ENCODE peak calls at places on chromosomes 7 and 10, in four cellular contexts. K is HepG2, G is GM12878, Z is K562. S is an unnamed sample.

GRCh38 chr7:42106562-42106961 is 130.4 kb downstream of the GLI3 start:
- DNase-seq in K (no peak), G (no peak), Z (no peak), S (no peak)

GRCh38 chr7:50653997-50654425 is 88.8 kb upstream of the DDC start:
- DNase-seq in G (no peak), K (no peak), Z (no peak), S (no peak)

GRCh38 chr7:131557521-131558385 is 1.3 kb upstream of the PODXL start:
- DNase-seq in G (no peak), K (no peak), Z (no peak), S (peak)

GRCh38 chr10:69439350-69439739 is 11.9 kb upstream of the TSPAN15 start:
- DNase-seq in K (no peak), Z (no peak), G (no peak), S (no peak)

GRCh38 chr7:143205560-143206293 is 16.1 kb upstream of the TAS2R40 start:
- DNase-seq in Z (no peak), G (peak), K (no peak), S (no peak)

GRCh38 chr10:46028584-46029570 is 1.5 kb downstream of the NCOA4 start:
- DNase-seq in Z (peak), K (peak), G (no peak), S (peak)

GRCh38 chr10:104288355-104288754 is 19.4 kb downstream of the GSTO2 start:
- DNase-seq in G (no peak), K (peak), Z (no peak), S (no peak)

GRCh38 chr7:152876749-152877148 is 117.2 kb downstream of the ACTR3B start:
- DNase-seq in K (no peak), G (no peak), Z (no peak), S (no peak)

GRCh38 chr7:56483153-56483552 is 366.9 kb upstream of the NUPR2 start:
- DNase-seq in K (no peak), Z (peak), G (no peak), S (no peak)

GRCh38 chr7:134031835-134032617 is 95.1 kb upstream of the LRGUK start:
- DNase-seq in Z (no peak), G (no peak), K (no peak), S (no peak)

GRCh38 chr10:60098676-60099601 is 192.6 kb upstream of the CCDC6 start:
- DNase-seq in K (peak), G (no peak), Z (peak), S (peak)

GRCh38 chr10:48608279-48608681 is 3.4 kb upstream of the ARHGAP22 start:
- DNase-seq in Z (peak), K (peak), G (peak), S (peak)

GRCh38 chr7:100835903-100836811 is 8.8 kb upstream of the EPHB4 start:
- DNase-seq in Z (no peak), K (no peak), G (no peak), S (no peak)

GRCh38 chr7:66549466-66549865 is 79.2 kb upstream of the KCTD7 start:
- DNase-seq in K (no peak), Z (no peak), G (no peak), S (no peak)

GRCh38 chr10:71909399-71910083 is 54.7 kb upstream of the CHST3 start:
- DNase-seq in Z (no peak), K (no peak), G (no peak), S (no peak)

GRCh38 chr7:118855290-118855689 is 630.8 kb downstream of the ANKRD7 start:
- DNase-seq in K (no peak), G (no peak), Z (no peak), S (no peak)

GRCh38 chr10:71213127-71213616 is 802 bp downstream of the UNC5B start:
- DNase-seq in Z (peak), K (no peak), G (no peak), S (no peak)

GRCh38 chr10:125700355-125700911 is 17.5 kb upstream of the TEX36 start:
- DNase-seq in G (no peak), Z (no peak), K (no peak), S (no peak)

GRCh38 chr10:34091796-34092195 is 723.3 kb downstream of the PARD3 start:
- DNase-seq in G (no peak), Z (no peak), K (no peak), S (no peak)

GRCh38 chr7:79612027-79612426 is 158.6 kb upstream of the MAGI2 start:
- DNase-seq in G (no peak), Z (no peak), K (no peak), S (no peak)

GRCh38 chr7:156465186-156465585 is 175.4 kb upstream of the RNF32 start:
- DNase-seq in G (no peak), K (no peak), Z (no peak), S (no peak)

GRCh38 chr10:52615756-52616419 is 156.7 kb downstream of the MBL2 start:
- DNase-seq in K (no peak), Z (no peak), G (no peak), S (no peak)

GRCh38 chr7:39688611-39689485 is 65.5 kb downstream of the RALA start:
- DNase-seq in K (no peak), Z (no peak), G (no peak), S (no peak)

GRCh38 chr7:66050990-66051424 is 24.6 kb upstream of the ASL start:
- DNase-seq in Z (no peak), K (peak), G (no peak), S (no peak)

GRCh38 chr10:68423522-68423921 is 16.4 kb upstream of the RUFY2 start:
- DNase-seq in Z (no peak), G (no peak), K (no peak), S (no peak)

GRCh38 chr7:132145466-132145865 is 430.8 kb downstream of the PLXNA4 start:
- DNase-seq in G (no peak), K (no peak), Z (no peak), S (no peak)

GRCh38 chr7:11843113-11843765 is 11.2 kb upstream of the THSD7A start:
- DNase-seq in Z (no peak), K (no peak), G (no peak), S (no peak)

GRCh38 chr7:54944179-54944578 is 74.6 kb upstream of the EGFR start:
- DNase-seq in Z (no peak), K (no peak), G (no peak), S (no peak)

GRCh38 chr10:48215148-48215982 is 59.1 kb downstream of the FRMPD2 start:
- DNase-seq in G (peak), Z (peak), K (peak), S (peak)

GRCh38 chr10:109732254-109732653 is 191.1 kb downstream of the XPNPEP1 start:
- DNase-seq in K (no peak), Z (no peak), G (no peak), S (no peak)
- TF ChIP-seq FOXK2 in K (no peak), Z (no peak), G (no peak), S (no peak)

DNA sequence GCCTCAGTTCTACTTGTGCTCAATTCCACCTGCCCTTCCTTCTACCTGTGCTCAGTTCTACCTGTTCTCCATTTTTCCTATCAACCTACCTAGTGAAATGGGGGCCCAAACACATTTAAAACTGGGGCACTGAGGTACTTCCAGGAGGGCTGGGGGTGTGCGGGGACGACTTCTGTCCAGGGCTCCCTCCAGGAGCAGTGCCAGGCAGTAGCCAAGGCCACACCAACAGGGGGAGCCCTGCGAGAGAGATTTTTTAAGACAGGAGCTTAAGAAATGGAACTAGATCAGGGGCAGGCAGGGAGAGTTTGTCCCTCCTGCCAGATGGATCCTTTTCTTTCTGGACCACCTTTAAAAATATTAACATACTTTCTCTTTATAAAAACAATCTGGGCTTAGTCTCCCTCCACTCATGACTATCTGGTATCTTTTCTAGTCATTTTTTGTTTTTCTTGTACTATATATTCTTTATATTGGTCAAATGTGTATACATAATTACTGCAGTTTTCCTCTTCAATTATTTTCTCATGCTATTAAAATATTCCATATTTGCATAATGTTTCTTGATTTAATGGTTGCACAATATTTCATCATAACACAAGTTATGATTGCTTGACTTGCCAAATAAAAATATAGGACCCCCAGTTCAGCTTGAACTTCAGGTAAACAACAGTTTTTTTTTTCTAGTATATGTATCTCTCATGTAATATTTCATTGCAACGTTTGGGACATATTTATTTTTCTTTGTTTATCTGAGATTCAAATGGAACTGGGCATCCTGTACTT is 47.3 kb upstream of the INSYN2A start:
- DNase-seq in K (peak), G (no peak), Z (peak), S (peak)
- TF ChIP-seq FOXK2 in K (no peak), G (no peak), Z (no peak), S (no peak)

DNA sequence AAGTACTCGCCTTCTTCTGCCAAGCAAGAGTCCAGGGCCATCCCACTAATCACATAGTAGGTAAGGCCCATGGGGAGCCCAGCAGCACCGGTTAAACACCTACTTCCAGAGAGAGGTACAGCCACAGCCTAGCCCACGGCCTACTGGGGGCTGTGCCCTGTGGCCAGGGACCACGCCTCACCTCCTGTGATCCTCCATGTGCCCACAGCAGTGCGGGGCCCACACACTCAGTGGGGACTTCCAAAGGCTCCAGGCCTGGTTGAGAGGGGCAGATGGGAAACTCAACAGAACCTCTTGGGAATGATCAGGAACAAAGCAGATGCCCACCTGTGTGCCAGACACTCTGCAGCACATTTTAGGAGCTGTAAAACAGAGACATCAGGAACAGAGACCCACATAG is 19.7 kb downstream of the AFAP1L2 start:
- DNase-seq in Z (no peak), K (no peak), G (no peak), S (no peak)
- TF ChIP-seq FOXK2 in Z (no peak), K (no peak), G (no peak), S (no peak)

GRCh38 chr10:61992059-61992460 is 90.6 kb downstream of the ARID5B start:
- DNase-seq in Z (no peak), G (no peak), K (no peak), S (no peak)

GRCh38 chr10:61994404-61995031 is 93.0 kb downstream of the ARID5B start:
- DNase-seq in Z (no peak), G (no peak), K (no peak), S (no peak)

GRCh38 chr10:61993676-61994401 is 92.3 kb downstream of the ARID5B start:
- DNase-seq in G (no peak), K (no peak), Z (no peak), S (no peak)

GRCh38 chr10:61995093-61995492 is 93.6 kb downstream of the ARID5B start:
- DNase-seq in G (no peak), Z (no peak), K (no peak), S (no peak)

DNA sequence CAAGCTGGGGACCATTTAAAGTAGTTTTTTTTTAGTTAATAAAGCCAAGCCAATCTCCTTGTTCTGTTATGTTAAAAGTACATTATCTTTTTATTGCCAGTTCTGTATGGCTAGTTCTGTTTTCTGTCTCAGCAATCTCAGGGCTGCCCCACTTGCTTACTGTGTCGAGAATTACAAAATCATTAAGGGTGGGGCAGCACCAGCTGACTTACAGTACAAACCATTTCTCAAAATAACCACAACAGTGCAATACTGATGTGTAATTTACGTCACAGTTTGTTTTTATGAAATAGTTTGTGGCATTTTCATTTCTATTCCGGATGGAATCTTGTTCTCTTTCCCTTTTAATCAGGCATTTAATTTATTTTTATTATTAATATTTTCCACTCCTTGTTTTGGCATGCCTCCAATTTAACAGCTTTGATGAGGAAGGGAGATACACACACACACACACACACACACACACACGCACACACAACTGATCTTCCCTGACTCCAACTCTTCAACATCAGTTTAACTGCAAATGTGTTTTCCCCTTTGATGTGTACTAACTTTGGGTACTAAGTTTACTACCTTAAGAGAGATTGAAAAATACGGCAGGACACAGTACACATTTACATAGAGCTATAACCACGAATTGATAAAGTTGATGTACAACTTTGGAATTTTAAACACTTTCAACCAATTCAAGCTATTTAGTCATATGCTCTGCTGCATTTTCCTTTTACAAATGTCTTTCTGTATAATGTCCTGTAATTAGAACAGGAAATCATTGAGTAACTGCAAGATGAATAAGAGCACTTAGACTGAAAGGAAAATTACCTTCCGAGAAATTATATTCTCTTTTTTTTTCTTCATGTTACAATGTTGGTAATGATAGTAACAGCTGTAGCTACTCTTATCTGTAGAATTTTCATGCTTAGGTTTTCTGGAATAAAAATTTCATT is 91.5 kb downstream of the ARID5B start:
- DNase-seq in K (no peak), G (peak), Z (no peak), S (no peak)
- TF ChIP-seq FOXK2 in K (no peak), G (no peak), Z (no peak), S (no peak)

GRCh38 chr10:100004805-100005510 is 4.8 kb downstream of the DNMBP start:
- DNase-seq in Z (no peak), K (no peak), G (no peak), S (no peak)
- TF ChIP-seq FOXK2 in Z (no peak), K (no peak), G (no peak), S (no peak)

GRCh38 chr10:64365663-64366062 is 844.5 kb downstream of the REEP3 start:
- DNase-seq in Z (no peak), K (no peak), G (no peak), S (no peak)

GRCh38 chr10:64363687-64364086 is 842.5 kb downstream of the REEP3 start:
- DNase-seq in K (no peak), G (no peak), Z (no peak), S (no peak)

GRCh38 chr10:64369885-64370773 is 848.9 kb downstream of the REEP3 start:
- DNase-seq in K (peak), Z (no peak), G (no peak), S (no peak)

DNA sequence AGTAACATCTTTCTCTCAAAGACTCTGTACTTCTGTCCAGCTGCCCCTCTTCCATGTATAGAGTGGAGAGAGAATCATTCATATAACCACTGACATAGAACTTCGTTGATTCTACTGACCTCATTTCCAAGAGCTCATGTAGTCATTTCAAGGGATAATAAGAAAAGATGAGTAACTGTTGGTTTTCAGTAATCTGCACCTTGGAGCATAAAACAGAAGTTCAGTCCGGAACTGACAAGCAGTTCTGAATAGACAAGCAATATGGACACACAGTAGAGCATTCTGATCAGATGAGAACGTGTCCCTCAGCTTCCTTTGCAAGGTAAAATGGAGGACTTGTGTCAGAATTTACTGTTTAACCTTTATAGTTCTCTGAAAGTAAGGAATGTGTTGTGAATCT is 847.1 kb downstream of the REEP3 start:
- DNase-seq in K (peak), G (no peak), Z (no peak), S (no peak)
- TF ChIP-seq FOXK2 in K (no peak), G (no peak), Z (no peak), S (no peak)

GRCh38 chr7:25864943-25865633 is 286.9 kb upstream of the NFE2L3 start:
- DNase-seq in K (no peak), Z (no peak), G (no peak), S (no peak)
- TF ChIP-seq FOXK2 in K (no peak), Z (no peak), G (no peak), S (no peak)